ENCODE peak calls at places on chromosomes 2 and 18, in four cellular contexts. K is uterus, U is sigmoid colon, W is adrenal gland. Q is an unnamed sample.

GRCh38 chr2:46135230-46135555 is 162.0 kb upstream of the EPAS1 start:
- DNase-seq in U (no peak), W (no peak), K (no peak), Q (no peak)

GRCh38 chr18:68969027-68969426 is 171.1 kb downstream of the CCDC102B start:
- DNase-seq in K (no peak), W (no peak), U (no peak), Q (no peak)

GRCh38 chr2:3461781-3462492 is 57.4 kb downstream of the ADI1 start:
- DNase-seq in U (peak), W (peak), K (peak), Q (peak)

GRCh38 chr2:106108351-106108750 is 85.8 kb downstream of the UXS1 start:
- DNase-seq in K (no peak), W (peak), U (no peak), Q (no peak)

GRCh38 chr18:47881752-47882455 is 48.6 kb downstream of the SMAD2 start:
- DNase-seq in U (no peak), W (no peak), K (no peak), Q (no peak)

GRCh38 chr2:101775092-101775491 is 77.6 kb downstream of the MAP4K4 start:
- DNase-seq in U (no peak), K (no peak), W (no peak), Q (no peak)

GRCh38 chr2:8732601-8733000 is 50.7 kb downstream of the ID2 start:
- DNase-seq in U (no peak), K (no peak), W (no peak), Q (no peak)

GRCh38 chr18:49250819-49251388 is 209.5 kb downstream of the DYM start:
- DNase-seq in W (no peak), U (no peak), K (no peak), Q (peak)

GRCh38 chr18:9132628-9133027 is 4.0 kb upstream of the ANKRD12 start:
- DNase-seq in K (no peak), W (no peak), U (no peak), Q (no peak)

GRCh38 chr18:22230403-22231042 is 61.1 kb downstream of the GATA6 start:
- DNase-seq in U (no peak), K (no peak), W (no peak), Q (no peak)

DNA sequence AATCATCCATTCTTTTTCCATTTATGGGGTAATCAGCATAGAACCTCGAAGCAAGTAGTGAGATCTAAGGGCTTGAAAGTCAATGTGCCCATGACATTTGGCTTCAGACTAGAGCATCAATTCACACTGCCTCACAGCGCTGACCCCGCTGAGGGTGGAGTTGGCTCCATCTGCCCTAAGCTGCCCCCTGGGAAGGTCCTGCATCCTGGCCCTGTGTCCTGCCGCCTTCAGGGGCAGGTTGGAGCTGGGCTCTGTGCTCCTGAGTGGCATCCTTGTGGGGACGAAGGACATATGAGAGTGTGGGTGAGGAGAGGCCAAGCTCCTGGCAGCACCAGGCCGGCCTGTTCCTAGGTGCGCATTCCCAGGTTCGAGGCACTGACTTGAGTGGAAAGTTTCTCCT is 249.4 kb downstream of the FHOD3 start:
- DNase-seq in K (no peak), U (no peak), W (no peak), Q (no peak)
- TF ChIP-seq POLR2A in K (no peak), U (no peak), W (no peak), Q (no peak)

GRCh38 chr2:66447676-66448075 is 12.8 kb downstream of the MEIS1 start:
- DNase-seq in K (no peak), U (no peak), W (no peak), Q (no peak)

GRCh38 chr2:66445781-66446177 is 10.9 kb downstream of the MEIS1 start:
- DNase-seq in W (no peak), K (no peak), U (peak), Q (peak)

GRCh38 chr2:66446924-66447323 is 12.0 kb downstream of the MEIS1 start:
- DNase-seq in U (no peak), K (no peak), W (no peak), Q (no peak)

GRCh38 chr2:66445076-66445724 is 10.3 kb downstream of the MEIS1 start:
- DNase-seq in K (peak), U (peak), W (peak), Q (no peak)

GRCh38 chr2:66446178-66446860 is 11.4 kb downstream of the MEIS1 start:
- DNase-seq in K (peak), U (peak), W (peak), Q (peak)
- TF ChIP-seq POLR2A in K (no peak), U (no peak), W (peak), Q (no peak)

GRCh38 chr18:12654971-12655370 is 2.9 kb downstream of the SPIRE1 start:
- DNase-seq in W (no peak), U (no peak), K (no peak), Q (no peak)

GRCh38 chr18:12657048-12657848 is 659 bp downstream of the SPIRE1 start:
- DNase-seq in U (peak), W (peak), K (peak), Q (peak)

GRCh38 chr18:12657849-12658829 is at the start of gene SPIRE1:
- DNase-seq in W (peak), K (peak), U (peak), Q (peak)

GRCh38 chr18:12656671-12657047 is 1.2 kb downstream of the SPIRE1 start:
- DNase-seq in U (no peak), W (no peak), K (no peak), Q (peak)

GRCh38 chr18:12659904-12660605 is 2.1 kb upstream of the SPIRE1 start:
- DNase-seq in K (peak), W (peak), U (no peak), Q (peak)
- TF ChIP-seq POLR2A in K (no peak), W (no peak), U (no peak), Q (no peak)

DNA sequence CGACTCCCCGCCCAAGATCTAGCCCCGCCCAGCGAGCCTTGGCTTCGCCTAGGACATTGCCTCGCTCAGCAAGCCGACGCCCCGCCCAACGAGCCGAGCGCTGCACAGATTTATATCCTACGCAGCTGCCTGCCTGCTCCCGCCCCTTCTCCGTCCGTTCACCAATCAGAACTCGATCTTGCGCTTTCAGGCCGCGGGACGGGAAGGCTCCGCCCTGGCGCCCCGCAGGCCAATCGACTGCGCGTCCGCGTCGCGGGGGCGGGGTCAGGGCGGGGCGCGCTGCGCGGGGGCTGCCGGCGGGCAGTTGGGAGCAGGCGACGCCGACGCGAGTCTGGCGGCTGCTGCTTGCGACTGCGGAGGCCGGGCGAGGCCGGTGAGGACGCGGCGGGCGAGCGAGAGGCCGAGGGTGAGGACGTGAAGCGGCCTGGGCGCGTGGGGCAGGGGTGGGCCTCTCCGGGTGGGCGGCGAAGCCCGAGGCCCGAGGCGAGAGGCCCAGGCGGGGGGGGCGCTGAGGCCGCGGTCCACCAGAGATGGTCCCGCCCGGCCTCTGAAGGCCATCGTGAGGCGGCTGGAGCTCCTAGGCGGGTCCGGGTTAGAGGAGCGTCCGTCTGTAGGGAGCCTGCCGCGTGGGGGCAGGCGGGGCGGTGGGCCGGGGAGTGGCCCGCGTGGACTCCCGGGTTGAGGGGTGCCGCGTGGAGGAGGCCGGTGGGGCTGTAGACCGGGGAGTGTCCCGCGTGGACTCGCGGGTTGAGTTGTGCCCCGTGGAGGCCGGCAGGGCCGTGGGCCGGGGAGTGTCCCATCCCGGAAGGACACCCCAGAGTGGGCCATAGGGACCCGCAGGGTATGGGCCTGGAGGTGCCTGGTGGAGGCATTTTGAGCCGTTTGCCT is at the start of gene FARP2:
- DNase-seq in K (peak), U (peak), W (peak), Q (peak)
- TF ChIP-seq POLR2A in K (peak), U (no peak), W (peak), Q (peak)

DNA sequence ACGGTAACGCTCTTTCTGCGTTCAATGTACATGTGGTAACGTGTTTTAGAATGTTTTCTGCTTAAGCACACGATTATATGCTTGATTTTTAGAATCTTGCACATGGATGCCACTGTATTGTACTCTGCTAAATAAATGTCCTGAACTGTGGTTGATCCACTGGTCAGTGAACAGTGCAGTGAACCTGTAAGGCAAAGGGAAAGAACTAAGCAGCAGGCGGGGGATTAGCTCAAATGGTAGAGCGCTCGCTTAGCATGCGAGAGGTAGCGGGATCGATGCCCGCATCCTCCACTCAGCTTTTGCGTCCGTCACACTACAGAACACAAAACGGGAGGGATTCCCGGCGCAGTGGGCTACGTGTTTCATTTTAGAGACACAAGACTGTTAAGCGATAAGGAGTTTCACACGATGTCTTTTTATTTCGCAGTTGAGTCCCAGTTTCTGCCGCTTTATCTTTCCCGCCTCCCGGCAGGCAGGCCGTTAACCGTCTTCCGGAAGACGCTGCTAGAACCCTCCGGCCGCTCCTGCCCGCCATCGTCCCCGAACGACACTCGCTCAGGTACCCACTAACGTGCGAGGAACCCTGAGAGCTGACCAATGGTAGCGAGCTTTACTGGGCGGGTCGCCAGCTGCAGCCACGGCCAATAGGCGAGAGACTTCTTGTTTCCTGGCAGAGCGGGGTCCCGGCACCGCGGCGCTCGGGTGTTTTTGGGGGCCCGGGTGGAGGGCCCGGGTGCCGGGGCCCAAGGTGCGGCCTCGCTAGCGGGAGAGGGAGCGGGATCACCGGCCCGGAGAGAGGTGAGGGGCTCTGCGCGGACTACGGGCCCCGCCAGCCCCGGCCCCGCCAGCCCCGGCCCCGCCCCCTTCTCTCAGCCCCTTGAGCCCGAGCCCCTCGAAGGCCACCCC is at the start of gene AGBL5:
- DNase-seq in W (peak), U (peak), K (peak), Q (peak)
- TF ChIP-seq POLR2A in W (peak), U (peak), K (peak), Q (peak)

DNA sequence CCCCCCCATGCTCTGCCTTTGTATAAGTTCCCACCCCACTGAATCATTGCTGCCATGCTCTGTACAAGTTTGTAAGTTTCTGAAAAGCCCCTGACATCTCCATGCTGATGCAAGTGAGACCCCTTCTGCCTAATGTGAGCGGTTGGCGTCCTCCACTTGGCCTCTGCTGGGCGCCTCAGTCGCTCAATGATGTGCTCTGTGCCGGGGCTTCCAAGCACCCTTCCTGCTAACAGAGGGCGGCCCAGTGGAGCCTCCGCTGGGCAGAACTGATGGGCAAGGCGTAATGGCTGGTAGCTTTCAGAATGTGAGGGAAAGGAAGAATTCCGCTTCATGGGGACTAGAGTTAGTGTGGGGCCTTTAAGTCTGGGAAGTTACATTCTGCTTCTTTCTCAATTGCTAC is 196.2 kb downstream of the MGAT5 start:
- DNase-seq in W (no peak), U (no peak), K (no peak), Q (no peak)
- TF ChIP-seq POLR2A in W (no peak), U (no peak), K (no peak), Q (no peak)

GRCh38 chr18:12991839-12992216 is 666 bp downstream of the CEP192 start:
- DNase-seq in W (no peak), U (no peak), K (no peak), Q (no peak)

GRCh38 chr18:12989397-12990127 is 1.6 kb upstream of the CEP192 start:
- DNase-seq in K (no peak), U (no peak), W (no peak), Q (no peak)

GRCh38 chr18:12990128-12990485 is 1.1 kb upstream of the CEP192 start:
- DNase-seq in W (no peak), K (no peak), U (no peak), Q (no peak)

GRCh38 chr18:12990662-12990976 is 543 bp upstream of the CEP192 start:
- DNase-seq in U (no peak), W (no peak), K (no peak), Q (no peak)

GRCh38 chr18:12990977-12991838 is at the start of gene CEP192:
- DNase-seq in K (peak), W (peak), U (peak), Q (peak)
- TF ChIP-seq POLR2A in K (peak), W (peak), U (peak), Q (peak)

Q was measured in erythroblast.